ENCODE peak calls at places on chromosomes 5 and 9, in seven cellular contexts. X is adrenal gland, Z is ascending aorta, S is right atrium auricular region, N is astrocyte, U is A549, D is stomach. J is an unnamed sample.
A peak's percentile ranks its signal among the peaks of the same experiment; 100 is the strongest.

GRCh38 chr5:147629196-147629595 is 119.3 kb upstream of the DPYSL3 start:
- DNase-seq in X (no peak), Z (no peak), S (no peak), N (peak; percentile 55), U (no peak), D (no peak), J (no peak)

GRCh38 chr9:4774209-4774608 is 18.5 kb upstream of the RCL1 start:
- DNase-seq in X (peak; percentile 72), Z (no peak), S (peak; percentile 82), N (no peak), U (no peak), D (no peak), J (no peak)

GRCh38 chr9:93064392-93065124 is 6.1 kb downstream of the SUSD3 start:
- DNase-seq in X (no peak), Z (peak; percentile 46), S (no peak), N (peak; percentile 39), U (no peak), D (peak; percentile 57), J (no peak)

GRCh38 chr5:147336871-147337270 is 102.0 kb downstream of the STK32A start:
- DNase-seq in X (no peak), Z (no peak), S (no peak), N (no peak), U (no peak), D (no peak), J (no peak)

GRCh38 chr9:97710356-97711222 is 13.4 kb upstream of the XPA start:
- DNase-seq in X (peak; percentile 60), Z (no peak), S (no peak), N (peak; percentile 30), U (peak; percentile 86), D (peak; percentile 51), J (no peak)

GRCh38 chr9:135592625-135593024 is 31.1 kb downstream of the PAEP start:
- DNase-seq in X (no peak), Z (no peak), S (no peak), N (no peak), U (no peak), D (no peak), J (no peak)

GRCh38 chr5:124519396-124519795 is 227.0 kb downstream of the ZNF608 start:
- DNase-seq in X (peak; percentile 69), Z (no peak), S (no peak), N (peak; percentile 86), U (no peak), D (no peak), J (no peak)

GRCh38 chr5:178602752-178603151 is 12.6 kb upstream of the COL23A1 start:
- DNase-seq in X (no peak), Z (no peak), S (no peak), N (peak; percentile 40), U (no peak), D (no peak), J (no peak)

GRCh38 chr9:134386951-134387831 is 60.9 kb downstream of the RXRA start:
- DNase-seq in X (peak; percentile 80), Z (no peak), S (no peak), N (no peak), U (no peak), D (peak; percentile 75), J (no peak)

GRCh38 chr9:90044710-90045151 is 439.9 kb downstream of the GADD45G start:
- DNase-seq in X (peak; percentile 77), Z (no peak), S (no peak), N (peak; percentile 22), U (peak; percentile 65), D (no peak), J (no peak)

GRCh38 chr9:72886386-72886785 is 66.5 kb downstream of the ALDH1A1 start:
- DNase-seq in X (no peak), Z (no peak), S (no peak), N (no peak), U (no peak), D (no peak), J (no peak)
- TF ChIP-seq CTCF in X (no peak), Z (no peak), S (no peak), N (no peak), U (no peak), D (no peak), J (no peak)

DNA sequence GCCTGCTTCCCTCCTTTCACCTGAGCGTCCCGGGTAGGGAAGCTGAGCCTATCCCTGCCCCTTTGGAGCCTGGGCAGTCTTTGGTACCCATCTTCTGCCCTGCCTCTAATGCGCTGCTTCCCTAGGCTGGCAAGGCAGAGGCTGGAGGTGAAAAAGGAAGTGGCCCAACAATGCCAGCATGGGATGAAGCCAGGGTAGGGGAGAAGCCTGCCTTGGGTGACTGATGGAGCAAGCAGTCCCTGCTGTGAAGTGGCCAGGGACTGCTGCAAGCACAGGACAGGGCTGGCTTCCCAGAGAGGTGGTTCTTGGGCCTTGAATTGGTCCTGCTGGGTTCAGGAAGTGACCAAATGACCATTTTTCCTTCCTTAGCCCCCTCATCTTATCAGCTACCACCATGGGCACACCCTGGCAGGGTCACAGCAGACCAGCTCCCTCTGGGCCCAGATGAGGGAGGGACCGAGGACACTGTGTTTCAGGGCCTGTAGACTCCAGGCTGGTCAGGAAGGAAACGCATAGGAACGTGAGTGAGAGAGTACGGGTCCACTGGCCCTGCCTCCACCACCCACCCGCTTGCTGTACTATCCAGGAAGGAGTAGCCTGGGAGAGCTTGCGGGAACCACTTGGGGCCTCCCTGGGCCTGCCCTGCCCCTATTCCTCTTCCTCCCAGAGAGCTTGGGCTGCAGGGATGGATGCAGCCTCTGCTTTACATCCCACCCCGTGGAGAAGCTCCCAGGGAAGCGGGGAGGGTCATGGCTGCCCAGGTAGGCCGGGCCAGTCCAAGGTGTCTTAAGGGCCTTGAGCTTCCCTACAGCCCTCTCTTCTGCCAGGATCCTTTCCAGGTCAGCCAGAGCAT is 102.6 kb downstream of the DAB2IP start:
- DNase-seq in X (no peak), Z (no peak), S (no peak), N (no peak), U (no peak), D (no peak), J (no peak)
- H3K27ac ChIP-seq in X (no peak overlapping the region), Z (peak overlapping the region; percentile 96), S (peak overlapping the region; percentile 4), N (no peak overlapping the region), U (no peak overlapping the region), D (no peak overlapping the region), J (peak overlapping the region; percentile 88)

GRCh38 chr5:177555228-177555627 is 865 bp upstream of the FAM193B start:
- DNase-seq in X (no peak), Z (no peak), S (no peak), N (no peak), U (no peak), D (no peak), J (no peak)
- H3K4me3 ChIP-seq in X (no peak overlapping the region), Z (peak overlapping the region; percentile 53), S (no peak overlapping the region), N (no peak overlapping the region), U (peak overlapping the region; percentile 96), D (peak overlapping the region; percentile 99), J (no peak overlapping the region)

DNA sequence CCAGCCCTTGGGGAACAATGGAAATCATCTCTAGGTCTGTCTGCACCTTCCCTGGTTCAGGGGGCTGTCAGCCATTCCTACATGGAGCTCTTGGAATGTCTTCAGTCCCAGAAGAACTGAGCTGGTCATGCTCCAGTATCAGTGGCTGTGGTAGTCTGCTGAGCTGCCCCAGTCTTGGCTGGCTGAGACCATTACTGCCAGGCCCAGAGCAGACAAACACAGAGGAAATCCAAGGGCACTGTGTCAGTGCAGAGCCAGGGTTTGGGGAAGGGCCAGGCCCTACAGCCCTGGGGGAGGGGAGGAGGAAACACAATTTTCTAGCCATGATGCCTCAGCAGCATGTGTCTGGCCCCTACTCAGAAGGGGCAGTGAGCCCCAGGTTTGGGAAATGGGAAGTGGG is 58.4 kb downstream of the ARHGEF37 start:
- DNase-seq in X (peak; percentile 73), Z (no peak), S (no peak), N (no peak), U (no peak), D (no peak), J (no peak)
- TF ChIP-seq CTCF in X (no peak), Z (no peak), S (no peak), N (no peak), U (no peak), D (no peak), J (no peak)

DNA sequence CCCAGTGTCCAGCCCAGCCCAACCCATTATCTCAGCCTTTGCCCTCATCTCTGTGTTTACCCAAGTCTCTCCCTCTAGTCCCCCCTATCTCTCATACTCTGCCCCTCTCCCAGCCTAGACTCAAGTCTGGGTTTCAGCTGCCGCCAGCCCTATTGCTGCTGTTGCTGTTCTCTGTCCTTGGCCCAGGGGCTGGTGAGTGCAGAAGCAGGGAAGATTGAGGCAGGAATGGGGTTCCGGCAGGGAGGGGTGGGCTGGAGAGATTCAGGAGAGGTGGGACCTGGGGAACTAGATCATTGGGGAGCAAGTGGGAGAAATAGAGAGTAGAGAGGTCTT is 702 bp downstream of the TMEM8B start:
- DNase-seq in X (no peak), Z (no peak), S (no peak), N (no peak), U (no peak), D (no peak), J (no peak)
- H3K27ac ChIP-seq in X (peak overlapping the region; percentile 48), Z (peak overlapping the region; percentile 98), S (peak overlapping the region; percentile 89), N (peak overlapping the region; percentile 73), U (peak overlapping the region; percentile 84), D (peak overlapping the region; percentile 95), J (peak overlapping the region; percentile 96)

GRCh38 chr9:133124123-133124948 is 3.3 kb upstream of the RALGDS start:
- DNase-seq in X (peak; percentile 39), Z (no peak), S (no peak), N (no peak), U (no peak), D (no peak), J (no peak)

GRCh38 chr9:133127340-133127981 is 6.4 kb upstream of the RALGDS start:
- DNase-seq in X (no peak), Z (no peak), S (no peak), N (peak; percentile 55), U (no peak), D (peak; percentile 84), J (no peak)

GRCh38 chr9:133126697-133127339 is 5.8 kb upstream of the RALGDS start:
- DNase-seq in X (no peak), Z (no peak), S (no peak), N (no peak), U (no peak), D (no peak), J (no peak)

GRCh38 chr9:133128152-133128551 is 7.1 kb upstream of the RALGDS start:
- DNase-seq in X (no peak), Z (no peak), S (no peak), N (no peak), U (no peak), D (no peak), J (no peak)

GRCh38 chr9:133125706-133126696 is 5.0 kb upstream of the RALGDS start:
- DNase-seq in X (no peak), Z (no peak), S (no peak), N (peak; percentile 63), U (no peak), D (no peak), J (no peak)
- H3K4me3 ChIP-seq in X (no peak overlapping the region), Z (peak overlapping the region; percentile 38), S (peak overlapping the region; percentile 10), N (no peak overlapping the region), U (no peak overlapping the region), D (peak overlapping the region; percentile 30), J (peak overlapping the region; percentile 64)

DNA sequence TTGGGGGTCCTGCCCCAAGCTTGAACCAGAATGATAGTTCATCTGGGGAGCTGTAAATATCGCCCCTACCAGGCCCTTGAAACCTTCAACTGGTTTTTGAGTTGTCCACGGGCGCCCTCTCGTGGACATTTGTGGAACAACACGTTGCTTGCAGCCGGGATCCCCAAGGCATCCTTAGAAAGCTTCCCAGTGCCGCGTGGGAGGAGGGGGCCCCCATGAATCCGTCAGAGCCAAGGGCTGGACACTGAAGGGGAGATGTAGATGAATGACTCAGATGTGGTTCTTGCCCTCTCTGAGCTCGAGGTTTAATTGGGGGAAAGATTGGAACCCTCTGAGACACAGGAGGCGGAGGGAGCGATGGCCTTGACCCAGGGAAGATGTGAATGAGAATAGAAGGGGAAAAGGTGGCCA is 31.8 kb upstream of the ORM1 start:
- DNase-seq in X (peak; percentile 72), Z (no peak), S (peak; percentile 82), N (peak; percentile 31), U (peak; percentile 57), D (peak; percentile 81), J (peak; percentile 81)
- TF ChIP-seq CTCF in X (peak; percentile 95), Z (peak; percentile 93), S (peak; percentile 93), N (peak; percentile 73), U (peak; percentile 91), D (peak; percentile 97), J (peak; percentile 90)